ENCODE peak calls at places on chromosomes 5 and 9, in four cellular contexts. One of them, this sample, is unnamed. For H3K36me3, the result is how much of the 10 kb centered on the place peaks cover.

GRCh38 chr5:179238628-179238970 is 106.7 kb downstream of the ADAMTS2 start:
- DNase-seq in HepG2: no peak
- DNase-seq in tibial nerve: no peak
- DNase-seq in sigmoid colon: peak
- DNase-seq in this sample: peak

GRCh38 chr9:107782381-107782780 is 292.8 kb upstream of the KLF4 start:
- DNase-seq in tibial nerve: no peak
- DNase-seq in HepG2: no peak
- DNase-seq in sigmoid colon: no peak
- DNase-seq in this sample: no peak

GRCh38 chr5:26894719-26895263 is 143.6 kb downstream of the CDH9 start:
- DNase-seq in tibial nerve: no peak
- DNase-seq in HepG2: no peak
- DNase-seq in sigmoid colon: no peak
- DNase-seq in this sample: no peak

GRCh38 chr5:153147891-153148623 is 342.4 kb upstream of the GRIA1 start:
- DNase-seq in HepG2: peak
- DNase-seq in sigmoid colon: no peak
- DNase-seq in tibial nerve: no peak
- DNase-seq in this sample: no peak

GRCh38 chr5:131528682-131529081 is 106.3 kb downstream of the RAPGEF6 start:
- DNase-seq in sigmoid colon: no peak
- DNase-seq in HepG2: no peak
- DNase-seq in tibial nerve: no peak
- DNase-seq in this sample: no peak

GRCh38 chr5:172827843-172828242 is 6.2 kb upstream of the ERGIC1 start:
- DNase-seq in tibial nerve: no peak
- DNase-seq in HepG2: no peak
- DNase-seq in sigmoid colon: no peak
- DNase-seq in this sample: no peak

GRCh38 chr9:110156902-110157301 is 51.1 kb downstream of the C9orf152 start:
- DNase-seq in sigmoid colon: no peak
- DNase-seq in tibial nerve: no peak
- DNase-seq in HepG2: no peak
- DNase-seq in this sample: no peak

GRCh38 chr5:54302267-54302687 is 8.1 kb downstream of the ARL15 start:
- DNase-seq in HepG2: no peak
- DNase-seq in tibial nerve: no peak
- DNase-seq in sigmoid colon: no peak
- DNase-seq in this sample: no peak

GRCh38 chr5:175746851-175747250 is 89.0 kb downstream of the HRH2 start:
- DNase-seq in sigmoid colon: no peak
- DNase-seq in HepG2: no peak
- DNase-seq in tibial nerve: no peak
- DNase-seq in this sample: no peak

GRCh38 chr5:40733439-40733838 is 22.3 kb downstream of the TTC33 start:
- DNase-seq in sigmoid colon: no peak
- DNase-seq in tibial nerve: no peak
- DNase-seq in HepG2: no peak
- DNase-seq in this sample: no peak

GRCh38 chr5:149141957-149142851 is 911 bp downstream of the ABLIM3 start:
- DNase-seq in sigmoid colon: no peak
- DNase-seq in tibial nerve: peak
- DNase-seq in HepG2: no peak
- DNase-seq in this sample: peak

GRCh38 chr9:97501177-97501971 is at the start of gene TMOD1:
- DNase-seq in sigmoid colon: peak
- DNase-seq in HepG2: peak
- DNase-seq in tibial nerve: peak
- DNase-seq in this sample: peak

GRCh38 chr9:107280543-107280942 is 2.5 kb upstream of the RAD23B start:
- DNase-seq in HepG2: no peak
- DNase-seq in sigmoid colon: no peak
- DNase-seq in tibial nerve: no peak
- DNase-seq in this sample: no peak

GRCh38 chr5:139745800-139746690 is 49.6 kb upstream of the PSD2 start:
- DNase-seq in sigmoid colon: peak
- DNase-seq in HepG2: peak
- DNase-seq in tibial nerve: peak
- DNase-seq in this sample: peak

GRCh38 chr5:65366655-65367054 is 115.1 kb downstream of the ADAMTS6 start:
- DNase-seq in HepG2: no peak
- DNase-seq in sigmoid colon: no peak
- DNase-seq in tibial nerve: no peak
- DNase-seq in this sample: no peak

GRCh38 chr5:143110591-143110990 is 292.9 kb downstream of the NR3C1 start:
- DNase-seq in sigmoid colon: no peak
- DNase-seq in HepG2: no peak
- DNase-seq in tibial nerve: no peak
- DNase-seq in this sample: no peak

GRCh38 chr5:75330404-75330803 is 6.6 kb upstream of the HMGCR start:
- DNase-seq in HepG2: no peak
- DNase-seq in tibial nerve: no peak
- DNase-seq in sigmoid colon: no peak
- DNase-seq in this sample: no peak

GRCh38 chr5:111394580-111394979 is 117.8 kb downstream of the STARD4 start:
- DNase-seq in sigmoid colon: no peak
- DNase-seq in tibial nerve: no peak
- DNase-seq in HepG2: no peak
- DNase-seq in this sample: no peak

GRCh38 chr9:108278341-108278740 is 577.4 kb downstream of the ACTL7B start:
- DNase-seq in tibial nerve: no peak
- DNase-seq in sigmoid colon: no peak
- DNase-seq in HepG2: no peak
- DNase-seq in this sample: no peak

GRCh38 chr5:154723740-154724505 is 31.3 kb upstream of the LARP1 start:
- DNase-seq in sigmoid colon: no peak
- DNase-seq in HepG2: no peak
- DNase-seq in tibial nerve: no peak
- DNase-seq in this sample: peak

GRCh38 chr9:21570643-21571275 is 88.6 kb upstream of the IFNE start:
- DNase-seq in tibial nerve: no peak
- DNase-seq in sigmoid colon: no peak
- DNase-seq in HepG2: no peak
- DNase-seq in this sample: no peak

GRCh38 chr9:41229408-41230401 is 40.6 kb upstream of the ZNG1F start:
- DNase-seq in tibial nerve: no peak
- DNase-seq in sigmoid colon: peak
- DNase-seq in HepG2: peak
- DNase-seq in this sample: peak

GRCh38 chr9:86749530-86750275 is 197.6 kb downstream of the GAS1 start:
- DNase-seq in HepG2: no peak
- DNase-seq in sigmoid colon: no peak
- DNase-seq in tibial nerve: no peak
- DNase-seq in this sample: no peak

GRCh38 chr9:3960661-3961144 is 339.2 kb downstream of the GLIS3 start:
- DNase-seq in tibial nerve: no peak
- DNase-seq in sigmoid colon: no peak
- DNase-seq in HepG2: no peak
- DNase-seq in this sample: no peak

GRCh38 chr5:1820926-1821325 is 19.7 kb downstream of the NDUFS6 start:
- DNase-seq in sigmoid colon: peak
- DNase-seq in tibial nerve: no peak
- DNase-seq in HepG2: no peak
- DNase-seq in this sample: no peak

GRCh38 chr9:121943463-121943862 is 149.6 kb downstream of the TTLL11 start:
- DNase-seq in tibial nerve: no peak
- DNase-seq in HepG2: no peak
- DNase-seq in sigmoid colon: no peak
- DNase-seq in this sample: no peak

GRCh38 chr9:97675655-97676054 is 21.5 kb downstream of the XPA start:
- DNase-seq in HepG2: no peak
- DNase-seq in tibial nerve: no peak
- DNase-seq in sigmoid colon: no peak
- DNase-seq in this sample: no peak

GRCh38 chr5:53080271-53080670 is 29.3 kb downstream of the MOCS2 start:
- DNase-seq in sigmoid colon: no peak
- DNase-seq in tibial nerve: no peak
- DNase-seq in HepG2: no peak
- DNase-seq in this sample: no peak

GRCh38 chr9:88798476-88798875 is 192.8 kb upstream of the S1PR3 start:
- DNase-seq in sigmoid colon: no peak
- DNase-seq in tibial nerve: no peak
- DNase-seq in HepG2: no peak
- DNase-seq in this sample: no peak

GRCh38 chr9:2288309-2288708 is 273.2 kb downstream of the SMARCA2 start:
- DNase-seq in sigmoid colon: no peak
- DNase-seq in tibial nerve: no peak
- DNase-seq in HepG2: no peak
- DNase-seq in this sample: no peak

GRCh38 chr5:40955313-40955712 is 46.0 kb downstream of the C7 start:
- DNase-seq in HepG2: no peak
- DNase-seq in tibial nerve: no peak
- DNase-seq in sigmoid colon: no peak
- DNase-seq in this sample: no peak

DNA sequence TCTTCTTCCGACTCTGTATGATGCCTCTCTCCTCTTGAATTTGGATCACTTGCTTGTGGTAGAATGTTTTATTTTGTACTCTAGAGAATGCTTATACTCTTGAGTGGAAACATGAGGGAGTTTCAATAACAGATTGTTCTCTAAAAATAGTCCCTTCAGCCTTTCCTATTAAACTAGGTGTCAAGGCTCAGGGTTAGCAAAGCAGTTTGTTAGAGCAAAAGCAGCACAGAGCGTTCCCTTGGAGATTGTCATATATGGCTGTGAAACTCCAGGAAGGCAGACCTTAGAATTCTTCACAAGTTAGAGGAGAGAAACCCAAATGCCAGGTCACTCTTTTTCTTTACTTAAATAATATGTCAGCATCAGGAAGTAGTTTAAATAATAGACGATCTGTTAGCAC is 33.0 kb downstream of the MAMDC2 start:
- DNase-seq in tibial nerve: no peak
- DNase-seq in HepG2: no peak
- DNase-seq in sigmoid colon: peak
- DNase-seq in this sample: no peak
- TF ChIP-seq EP300 in tibial nerve: peak
- TF ChIP-seq EP300 in HepG2: no peak
- TF ChIP-seq EP300 in sigmoid colon: peak
- TF ChIP-seq EP300 in this sample: no peak

GRCh38 chr9:90883661-90884060 is 82.0 kb downstream of the SYK start:
- DNase-seq in HepG2: no peak
- DNase-seq in sigmoid colon: no peak
- DNase-seq in tibial nerve: no peak
- DNase-seq in this sample: no peak

GRCh38 chr9:90880669-90881068 is 79.0 kb downstream of the SYK start:
- DNase-seq in HepG2: no peak
- DNase-seq in tibial nerve: no peak
- DNase-seq in sigmoid colon: no peak
- DNase-seq in this sample: no peak

GRCh38 chr9:90881648-90882047 is 80.0 kb downstream of the SYK start:
- DNase-seq in sigmoid colon: no peak
- DNase-seq in HepG2: no peak
- DNase-seq in tibial nerve: no peak
- DNase-seq in this sample: no peak

GRCh38 chr9:90882991-90883600 is 81.5 kb downstream of the SYK start:
- DNase-seq in HepG2: no peak
- DNase-seq in tibial nerve: no peak
- DNase-seq in sigmoid colon: no peak
- DNase-seq in this sample: no peak

DNA sequence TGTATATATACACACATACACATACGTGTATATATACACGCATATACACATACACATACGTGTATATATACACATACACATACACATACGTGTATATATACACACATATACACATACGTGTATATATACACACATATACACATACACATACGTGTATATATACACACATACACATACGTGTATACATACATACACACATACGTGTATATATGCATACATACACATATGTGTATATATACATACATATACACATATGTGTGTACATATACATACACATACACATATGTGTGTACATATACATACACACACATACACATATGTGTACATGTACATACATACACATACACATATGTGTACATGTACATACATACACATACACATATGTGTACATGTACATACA is 82.6 kb downstream of the SYK start:
- DNase-seq in sigmoid colon: no peak
- DNase-seq in tibial nerve: no peak
- DNase-seq in HepG2: no peak
- DNase-seq in this sample: no peak
- H3K36me3 ChIP-seq in sigmoid colon: under half
- H3K36me3 ChIP-seq in tibial nerve: under half
- H3K36me3 ChIP-seq in HepG2: under half
- H3K36me3 ChIP-seq in this sample: under half

DNA sequence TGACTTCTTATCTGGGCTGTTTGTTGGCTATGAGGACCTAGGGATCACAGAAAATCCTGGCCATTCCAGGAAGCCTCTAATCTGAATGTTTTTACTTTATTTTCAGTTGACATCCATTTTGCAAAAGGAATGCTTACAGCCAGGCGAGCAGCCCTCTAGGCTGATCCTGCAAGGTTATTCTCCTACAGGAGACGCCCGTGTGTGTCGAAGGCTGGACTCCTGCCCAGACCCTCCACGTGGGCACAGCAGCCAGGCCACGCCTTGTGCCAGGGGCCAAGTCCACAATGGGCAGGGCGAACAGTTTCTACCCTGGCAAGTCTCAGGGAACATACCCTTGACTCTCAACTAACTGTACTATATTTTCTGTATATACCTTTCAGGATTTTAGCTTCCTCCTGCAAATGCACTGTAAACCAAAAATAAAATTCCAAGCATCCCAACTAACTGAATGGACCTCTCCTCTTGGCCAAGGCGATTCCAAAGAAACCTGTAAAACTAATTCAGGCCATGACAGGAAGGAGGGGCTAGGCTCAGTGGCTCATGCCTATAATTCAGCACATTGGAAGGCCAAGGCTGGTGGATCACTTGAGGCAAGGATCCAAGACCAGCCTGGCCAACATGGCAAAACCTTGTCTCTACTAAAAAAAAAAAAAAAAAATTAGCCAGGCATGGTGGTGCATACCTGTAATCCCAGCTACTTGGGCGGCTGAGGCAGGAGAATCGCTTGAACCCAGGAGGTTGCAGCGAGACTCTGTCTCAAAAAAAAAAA is 5.7 kb downstream of the CMBL start:
- DNase-seq in HepG2: no peak
- DNase-seq in tibial nerve: no peak
- DNase-seq in sigmoid colon: peak
- DNase-seq in this sample: no peak
- TF ChIP-seq EP300 in HepG2: no peak
- TF ChIP-seq EP300 in tibial nerve: no peak
- TF ChIP-seq EP300 in sigmoid colon: no peak
- TF ChIP-seq EP300 in this sample: no peak

GRCh38 chr9:133777871-133778270 is 39.7 kb upstream of the SARDH start:
- DNase-seq in HepG2: no peak
- DNase-seq in tibial nerve: no peak
- DNase-seq in sigmoid colon: no peak
- DNase-seq in this sample: no peak

GRCh38 chr9:133777111-133777791 is 39.1 kb upstream of the SARDH start:
- DNase-seq in HepG2: no peak
- DNase-seq in sigmoid colon: no peak
- DNase-seq in tibial nerve: no peak
- DNase-seq in this sample: no peak

GRCh38 chr9:133774799-133775198 is 36.6 kb upstream of the SARDH start:
- DNase-seq in HepG2: no peak
- DNase-seq in sigmoid colon: no peak
- DNase-seq in tibial nerve: no peak
- DNase-seq in this sample: no peak

GRCh38 chr9:133773889-133774655 is 35.9 kb upstream of the SARDH start:
- DNase-seq in HepG2: no peak
- DNase-seq in tibial nerve: no peak
- DNase-seq in sigmoid colon: no peak
- DNase-seq in this sample: peak

GRCh38 chr9:133775951-133776905 is 38.1 kb upstream of the SARDH start:
- DNase-seq in tibial nerve: no peak
- DNase-seq in sigmoid colon: no peak
- DNase-seq in HepG2: no peak
- DNase-seq in this sample: no peak
- H3K36me3 ChIP-seq in tibial nerve: half or more
- H3K36me3 ChIP-seq in sigmoid colon: half or more
- H3K36me3 ChIP-seq in HepG2: half or more
- H3K36me3 ChIP-seq in this sample: half or more